ENCODE peak calls at places on chromosomes 1 and 21, in eight cellular contexts. J is GM12865, M is brain microvascular endothelial cell, Y is SK-N-MC, G is cardiac fibroblast, A is aorta, B is breast epithelium, E is AG04450. U is an unnamed sample.

GRCh38 chr21:46137908-46138307 is 17.5 kb downstream of the FTCD start:
- DNase-seq in J (no peak), M (no peak), Y (no peak), G (no peak), A (no peak), B (no peak), E (no peak), U (no peak)

GRCh38 chr1:156510709-156511108 is 10.1 kb upstream of the MEF2D start:
- DNase-seq in J (no peak), M (no peak), Y (no peak), G (peak), A (peak), B (peak), E (peak), U (no peak)

GRCh38 chr1:12167493-12168429 is 970 bp downstream of the TNFRSF1B start:
- DNase-seq in J (peak), M (no peak), Y (no peak), G (no peak), A (no peak), B (no peak), E (no peak), U (no peak)

GRCh38 chr1:3452866-3453175 is 1.6 kb upstream of the ARHGEF16 start:
- DNase-seq in J (no peak), M (no peak), Y (no peak), G (no peak), A (no peak), B (no peak), E (no peak), U (no peak)

GRCh38 chr1:158520021-158520420 is 34.2 kb downstream of the OR6Y1 start:
- DNase-seq in J (no peak), M (no peak), Y (no peak), G (no peak), A (no peak), B (no peak), E (no peak), U (no peak)

GRCh38 chr1:12636098-12636950 is 7.6 kb upstream of the AADACL4 start:
- DNase-seq in J (no peak), M (peak), Y (no peak), G (peak), A (peak), B (no peak), E (no peak), U (no peak)

GRCh38 chr1:200526709-200527612 is 93.6 kb downstream of the KIF14 start:
- DNase-seq in J (peak), M (no peak), Y (no peak), G (no peak), A (no peak), B (no peak), E (no peak), U (no peak)

GRCh38 chr1:81756872-81757271 is 43.9 kb upstream of the ADGRL2 start:
- DNase-seq in J (no peak), M (peak), Y (no peak), G (peak), A (no peak), B (no peak), E (no peak), U (no peak)

GRCh38 chr1:3066250-3066711 is 2.7 kb upstream of the PRDM16 start:
- DNase-seq in J (no peak), M (no peak), Y (no peak), G (peak), A (peak), B (no peak), E (no peak), U (no peak)

GRCh38 chr1:99119193-99119592 is 114.5 kb upstream of the PLPPR5 start:
- DNase-seq in J (no peak), M (no peak), Y (no peak), G (peak), A (no peak), B (no peak), E (no peak), U (no peak)

GRCh38 chr1:53938136-53938830 is 7.2 kb downstream of the IFT25 start:
- DNase-seq in J (no peak), M (no peak), Y (no peak), G (no peak), A (no peak), B (no peak), E (peak), U (no peak)

GRCh38 chr1:172149377-172149776 is 271.1 kb upstream of the C1orf105 start:
- DNase-seq in J (no peak), M (no peak), Y (no peak), G (no peak), A (no peak), B (no peak), E (no peak), U (no peak)

GRCh38 chr1:14737561-14738094 is 139.1 kb downstream of the KAZN start:
- DNase-seq in J (peak), M (no peak), Y (no peak), G (no peak), A (no peak), B (peak), E (no peak), U (no peak)

GRCh38 chr1:30907641-30908445 is 715 bp downstream of the SDC3 start:
- DNase-seq in J (no peak), M (no peak), Y (no peak), G (no peak), A (peak), B (no peak), E (no peak), U (peak)

DNA sequence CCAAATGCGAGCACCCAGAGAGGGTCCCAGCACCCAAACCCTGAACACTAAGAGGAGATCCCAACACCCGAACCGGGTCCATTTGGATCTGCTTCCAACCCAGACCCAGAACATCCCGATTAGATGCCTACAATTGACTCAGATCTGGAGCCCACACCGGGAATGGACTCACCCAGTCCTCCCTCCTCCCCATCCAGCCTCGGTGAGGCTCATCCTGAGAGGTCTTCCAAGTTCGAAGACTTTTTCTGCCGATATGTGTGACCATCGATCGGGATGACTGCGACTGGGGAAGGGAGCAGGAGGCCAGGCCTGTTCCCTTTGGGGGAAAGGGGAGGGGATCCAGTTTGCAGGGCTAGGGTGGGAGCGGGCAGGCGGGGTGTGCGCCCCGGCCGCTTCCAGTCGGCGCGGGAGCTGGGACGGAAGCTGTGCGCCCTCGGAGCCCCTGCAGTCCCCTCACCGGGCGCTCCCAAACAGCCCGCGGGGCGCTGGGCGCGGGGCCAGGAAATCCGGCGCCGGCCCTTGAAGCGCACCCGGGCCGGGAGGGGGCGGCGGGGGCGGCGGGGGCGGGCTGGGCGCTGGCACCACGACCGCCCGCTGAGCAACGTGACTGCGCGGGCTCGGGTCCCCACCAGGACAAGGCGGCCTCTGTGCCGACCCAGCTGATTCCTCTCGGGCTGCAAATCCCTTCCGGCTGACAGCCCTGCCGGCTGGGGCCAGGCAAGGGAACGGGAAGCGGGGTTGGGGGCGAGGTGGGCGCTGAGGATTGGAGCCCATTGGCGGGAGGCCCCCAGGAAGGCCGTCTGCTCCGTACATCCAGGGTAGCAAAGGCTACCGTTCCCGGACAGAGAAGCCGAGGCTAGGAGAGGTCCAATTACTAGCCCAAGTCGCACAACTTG is 104.0 kb downstream of the EBNA1BP2 start:
- DNase-seq in J (peak), M (no peak), Y (no peak), G (no peak), A (no peak), B (no peak), E (no peak), U (no peak)
- H3K4me3 ChIP-seq in J (no peak), M (peak), Y (no peak), G (peak), A (peak), B (peak), E (peak), U (no peak)

GRCh38 chr1:77652970-77653516 is 29.4 kb downstream of the ZZZ3 start:
- DNase-seq in J (no peak), M (no peak), Y (no peak), G (no peak), A (no peak), B (no peak), E (no peak), U (no peak)
- H3K4me3 ChIP-seq in J (no peak), M (no peak), Y (no peak), G (no peak), A (no peak), B (no peak), E (no peak), U (no peak)

DNA sequence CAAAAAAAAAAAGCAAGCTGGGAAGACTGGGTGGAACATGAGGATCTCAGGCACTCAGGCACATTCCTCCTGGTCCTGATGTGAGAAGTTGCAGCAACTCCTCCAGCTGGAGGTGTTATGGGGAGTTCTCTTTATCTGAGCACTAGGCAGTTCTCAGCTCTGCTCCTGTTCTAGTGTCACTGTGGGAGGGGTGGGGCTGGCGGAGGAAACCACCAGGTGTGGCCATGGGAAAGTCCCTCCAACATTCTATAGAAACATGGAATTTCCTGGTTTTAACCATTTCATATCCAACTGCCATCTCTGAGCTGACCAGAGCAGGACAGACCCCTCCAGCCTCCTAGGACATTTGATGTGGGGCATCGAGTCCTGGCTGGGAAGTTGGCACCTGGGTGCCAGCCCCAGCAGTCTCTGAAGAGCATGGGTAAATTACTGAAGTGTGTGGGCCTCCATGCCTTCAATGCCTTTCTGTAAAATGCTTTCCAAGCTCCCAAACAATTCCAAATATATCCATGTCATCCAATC is 804 bp upstream of the IKBKE start:
- DNase-seq in J (peak), M (no peak), Y (no peak), G (no peak), A (no peak), B (no peak), E (no peak), U (peak)
- H3K4me3 ChIP-seq in J (peak), M (peak), Y (no peak), G (no peak), A (no peak), B (peak), E (no peak), U (peak)

GRCh38 chr1:234861761-234862160 is 251.8 kb upstream of the IRF2BP2 start:
- DNase-seq in J (no peak), M (no peak), Y (no peak), G (no peak), A (no peak), B (no peak), E (no peak), U (no peak)

GRCh38 chr1:234863596-234863995 is 253.6 kb upstream of the IRF2BP2 start:
- DNase-seq in J (no peak), M (peak), Y (no peak), G (peak), A (no peak), B (no peak), E (no peak), U (no peak)

GRCh38 chr1:234864116-234864515 is 254.1 kb upstream of the IRF2BP2 start:
- DNase-seq in J (no peak), M (no peak), Y (no peak), G (no peak), A (no peak), B (no peak), E (no peak), U (no peak)

GRCh38 chr1:234862360-234862943 is 252.5 kb upstream of the IRF2BP2 start:
- DNase-seq in J (no peak), M (no peak), Y (no peak), G (no peak), A (no peak), B (no peak), E (no peak), U (no peak)

DNA sequence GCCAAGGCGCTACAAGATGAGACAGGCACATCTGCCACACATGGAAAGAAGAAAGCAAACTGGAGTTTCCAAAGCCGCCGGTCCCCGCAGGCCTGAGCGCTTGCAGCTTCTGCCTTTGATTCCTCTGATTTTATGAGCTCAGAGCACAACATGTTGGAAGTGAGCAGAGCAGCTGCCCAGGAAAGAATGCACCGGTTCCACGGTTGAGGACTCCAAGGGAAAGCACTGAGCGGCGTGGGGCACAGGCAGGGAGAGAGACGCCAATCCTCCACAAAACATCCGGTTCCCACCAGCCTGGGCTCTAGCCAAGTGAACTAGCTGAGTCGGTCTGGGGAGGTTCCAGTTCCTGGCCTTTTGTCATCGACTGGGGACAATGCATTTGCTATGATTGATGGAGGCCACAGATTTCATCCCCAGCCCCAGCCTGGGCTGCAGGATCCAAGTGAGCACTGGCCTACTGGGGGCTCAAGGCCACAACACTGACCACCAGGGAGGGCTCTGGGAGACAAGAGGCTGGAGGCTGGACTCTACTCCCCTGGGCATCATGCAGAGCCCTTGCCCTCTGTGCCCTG is 253.1 kb upstream of the IRF2BP2 start:
- DNase-seq in J (no peak), M (peak), Y (no peak), G (peak), A (peak), B (peak), E (no peak), U (no peak)
- H3K4me3 ChIP-seq in J (no peak), M (no peak), Y (no peak), G (peak), A (no peak), B (peak), E (no peak), U (no peak)

GRCh38 chr1:46582972-46583371 is 21.1 kb downstream of the MKNK1 start:
- DNase-seq in J (no peak), M (no peak), Y (no peak), G (no peak), A (no peak), B (no peak), E (no peak), U (no peak)
- H3K4me3 ChIP-seq in J (no peak), M (no peak), Y (no peak), G (no peak), A (no peak), B (no peak), E (no peak), U (no peak)

U was measured in CD8-positive, alpha-beta memory T cell.